ENCODE peak calls at places on chromosomes 7 and 10, in seven cellular contexts. One of them, this sample, is unnamed.

GRCh38 chr10:128078136-128078969 is 47.9 kb downstream of the MKI67 start:
- DNase-seq in heart left ventricle: no peak
- DNase-seq in activated naive CD8-positive, alpha-beta T cell treated with anti-CD3 and anti-CD28 coated beads, Interleukin-2, amount 50 U/mL, for 24 hours: peak; percentile 45
- DNase-seq in nephron progenitor cell: peak; percentile 67
- DNase-seq in mesothelial cell of epicardium: no peak
- DNase-seq in CD4-positive, alpha-beta T cell: no peak
- DNase-seq in Caki2: peak; percentile 42
- DNase-seq in this sample: no peak

GRCh38 chr10:69801434-69802315 is at the start of gene COL13A1:
- DNase-seq in Caki2: peak; percentile 42
- DNase-seq in activated naive CD8-positive, alpha-beta T cell treated with anti-CD3 and anti-CD28 coated beads, Interleukin-2, amount 50 U/mL, for 24 hours: no peak
- DNase-seq in CD4-positive, alpha-beta T cell: no peak
- DNase-seq in mesothelial cell of epicardium: no peak
- DNase-seq in heart left ventricle: peak; percentile 47
- DNase-seq in nephron progenitor cell: peak; percentile 92
- DNase-seq in this sample: no peak

GRCh38 chr7:5678295-5679046 is 103.0 kb downstream of the RNF216 start:
- DNase-seq in Caki2: no peak
- DNase-seq in nephron progenitor cell: no peak
- DNase-seq in activated naive CD8-positive, alpha-beta T cell treated with anti-CD3 and anti-CD28 coated beads, Interleukin-2, amount 50 U/mL, for 24 hours: no peak
- DNase-seq in heart left ventricle: no peak
- DNase-seq in mesothelial cell of epicardium: no peak
- DNase-seq in CD4-positive, alpha-beta T cell: no peak
- DNase-seq in this sample: no peak

GRCh38 chr7:102415685-102416225 is 17.6 kb upstream of the ORAI2 start:
- DNase-seq in CD4-positive, alpha-beta T cell: peak; percentile 36
- DNase-seq in nephron progenitor cell: no peak
- DNase-seq in heart left ventricle: no peak
- DNase-seq in Caki2: no peak
- DNase-seq in mesothelial cell of epicardium: no peak
- DNase-seq in activated naive CD8-positive, alpha-beta T cell treated with anti-CD3 and anti-CD28 coated beads, Interleukin-2, amount 50 U/mL, for 24 hours: peak; percentile 70
- DNase-seq in this sample: no peak

GRCh38 chr10:43793714-43794113 is 145.0 kb upstream of the ZNF32 start:
- DNase-seq in Caki2: no peak
- DNase-seq in activated naive CD8-positive, alpha-beta T cell treated with anti-CD3 and anti-CD28 coated beads, Interleukin-2, amount 50 U/mL, for 24 hours: no peak
- DNase-seq in CD4-positive, alpha-beta T cell: no peak
- DNase-seq in nephron progenitor cell: no peak
- DNase-seq in heart left ventricle: no peak
- DNase-seq in mesothelial cell of epicardium: no peak
- DNase-seq in this sample: no peak

GRCh38 chr7:150737265-150738055 is at the start of gene GIMAP5:
- DNase-seq in CD4-positive, alpha-beta T cell: no peak
- DNase-seq in activated naive CD8-positive, alpha-beta T cell treated with anti-CD3 and anti-CD28 coated beads, Interleukin-2, amount 50 U/mL, for 24 hours: no peak
- DNase-seq in Caki2: no peak
- DNase-seq in mesothelial cell of epicardium: no peak
- DNase-seq in heart left ventricle: peak; percentile 43
- DNase-seq in nephron progenitor cell: no peak
- DNase-seq in this sample: no peak

GRCh38 chr7:139095194-139095659 is 14.3 kb downstream of the ZC3HAV1 start:
- DNase-seq in heart left ventricle: no peak
- DNase-seq in CD4-positive, alpha-beta T cell: peak; percentile 72
- DNase-seq in mesothelial cell of epicardium: no peak
- DNase-seq in nephron progenitor cell: no peak
- DNase-seq in activated naive CD8-positive, alpha-beta T cell treated with anti-CD3 and anti-CD28 coated beads, Interleukin-2, amount 50 U/mL, for 24 hours: peak; percentile 68
- DNase-seq in Caki2: no peak
- DNase-seq in this sample: no peak

GRCh38 chr10:103800789-103801540 is 54.4 kb downstream of the SH3PXD2A start:
- DNase-seq in activated naive CD8-positive, alpha-beta T cell treated with anti-CD3 and anti-CD28 coated beads, Interleukin-2, amount 50 U/mL, for 24 hours: peak; percentile 31
- DNase-seq in nephron progenitor cell: no peak
- DNase-seq in mesothelial cell of epicardium: no peak
- DNase-seq in heart left ventricle: no peak
- DNase-seq in Caki2: peak; percentile 19
- DNase-seq in CD4-positive, alpha-beta T cell: no peak
- DNase-seq in this sample: peak; percentile 44

GRCh38 chr7:45001138-45001694 is 1.2 kb downstream of the CCM2 start:
- DNase-seq in Caki2: peak; percentile 37
- DNase-seq in heart left ventricle: no peak
- DNase-seq in activated naive CD8-positive, alpha-beta T cell treated with anti-CD3 and anti-CD28 coated beads, Interleukin-2, amount 50 U/mL, for 24 hours: peak; percentile 62
- DNase-seq in CD4-positive, alpha-beta T cell: peak; percentile 55
- DNase-seq in nephron progenitor cell: no peak
- DNase-seq in mesothelial cell of epicardium: no peak
- DNase-seq in this sample: no peak

GRCh38 chr10:4241724-4242345 is 456.8 kb upstream of the KLF6 start:
- DNase-seq in activated naive CD8-positive, alpha-beta T cell treated with anti-CD3 and anti-CD28 coated beads, Interleukin-2, amount 50 U/mL, for 24 hours: no peak
- DNase-seq in mesothelial cell of epicardium: no peak
- DNase-seq in CD4-positive, alpha-beta T cell: no peak
- DNase-seq in nephron progenitor cell: peak; percentile 4
- DNase-seq in Caki2: peak; percentile 6
- DNase-seq in heart left ventricle: peak; percentile 74
- DNase-seq in this sample: peak; percentile 89

GRCh38 chr7:130951303-130951975 is 217.4 kb upstream of the KLF14 start:
- DNase-seq in Caki2: no peak
- DNase-seq in heart left ventricle: no peak
- DNase-seq in activated naive CD8-positive, alpha-beta T cell treated with anti-CD3 and anti-CD28 coated beads, Interleukin-2, amount 50 U/mL, for 24 hours: no peak
- DNase-seq in nephron progenitor cell: no peak
- DNase-seq in CD4-positive, alpha-beta T cell: no peak
- DNase-seq in mesothelial cell of epicardium: no peak
- DNase-seq in this sample: no peak

GRCh38 chr7:112135815-112136706 is 70.1 kb downstream of the DOCK4 start:
- DNase-seq in Caki2: no peak
- DNase-seq in activated naive CD8-positive, alpha-beta T cell treated with anti-CD3 and anti-CD28 coated beads, Interleukin-2, amount 50 U/mL, for 24 hours: no peak
- DNase-seq in nephron progenitor cell: no peak
- DNase-seq in heart left ventricle: no peak
- DNase-seq in mesothelial cell of epicardium: no peak
- DNase-seq in CD4-positive, alpha-beta T cell: no peak
- DNase-seq in this sample: no peak

GRCh38 chr7:47474937-47475879 is 106.7 kb downstream of the TNS3 start:
- DNase-seq in mesothelial cell of epicardium: no peak
- DNase-seq in heart left ventricle: peak; percentile 95
- DNase-seq in Caki2: peak; percentile 97
- DNase-seq in nephron progenitor cell: peak; percentile 47
- DNase-seq in CD4-positive, alpha-beta T cell: no peak
- DNase-seq in activated naive CD8-positive, alpha-beta T cell treated with anti-CD3 and anti-CD28 coated beads, Interleukin-2, amount 50 U/mL, for 24 hours: peak; percentile 33
- DNase-seq in this sample: peak; percentile 97

GRCh38 chr7:73452999-73453635 is 19.5 kb downstream of the FZD9 start:
- DNase-seq in CD4-positive, alpha-beta T cell: no peak
- DNase-seq in activated naive CD8-positive, alpha-beta T cell treated with anti-CD3 and anti-CD28 coated beads, Interleukin-2, amount 50 U/mL, for 24 hours: no peak
- DNase-seq in mesothelial cell of epicardium: no peak
- DNase-seq in nephron progenitor cell: no peak
- DNase-seq in Caki2: no peak
- DNase-seq in heart left ventricle: no peak
- DNase-seq in this sample: no peak

GRCh38 chr7:6175642-6176041 is 96.8 kb downstream of the CYTH3 start:
- DNase-seq in Caki2: no peak
- DNase-seq in CD4-positive, alpha-beta T cell: no peak
- DNase-seq in activated naive CD8-positive, alpha-beta T cell treated with anti-CD3 and anti-CD28 coated beads, Interleukin-2, amount 50 U/mL, for 24 hours: no peak
- DNase-seq in mesothelial cell of epicardium: no peak
- DNase-seq in nephron progenitor cell: no peak
- DNase-seq in heart left ventricle: no peak
- DNase-seq in this sample: no peak

GRCh38 chr10:11573497-11573896 is 38.0 kb downstream of the USP6NL start:
- DNase-seq in CD4-positive, alpha-beta T cell: no peak
- DNase-seq in Caki2: no peak
- DNase-seq in activated naive CD8-positive, alpha-beta T cell treated with anti-CD3 and anti-CD28 coated beads, Interleukin-2, amount 50 U/mL, for 24 hours: no peak
- DNase-seq in nephron progenitor cell: no peak
- DNase-seq in heart left ventricle: no peak
- DNase-seq in mesothelial cell of epicardium: no peak
- DNase-seq in this sample: no peak

GRCh38 chr10:5563237-5563961 is 38.6 kb downstream of the CALML3 start:
- DNase-seq in nephron progenitor cell: peak; percentile 37
- DNase-seq in CD4-positive, alpha-beta T cell: no peak
- DNase-seq in heart left ventricle: no peak
- DNase-seq in activated naive CD8-positive, alpha-beta T cell treated with anti-CD3 and anti-CD28 coated beads, Interleukin-2, amount 50 U/mL, for 24 hours: no peak
- DNase-seq in mesothelial cell of epicardium: no peak
- DNase-seq in Caki2: no peak
- DNase-seq in this sample: no peak

GRCh38 chr10:117980216-117980615 is 66.5 kb downstream of the RAB11FIP2 start:
- DNase-seq in heart left ventricle: no peak
- DNase-seq in CD4-positive, alpha-beta T cell: no peak
- DNase-seq in mesothelial cell of epicardium: no peak
- DNase-seq in activated naive CD8-positive, alpha-beta T cell treated with anti-CD3 and anti-CD28 coated beads, Interleukin-2, amount 50 U/mL, for 24 hours: no peak
- DNase-seq in nephron progenitor cell: no peak
- DNase-seq in Caki2: peak; percentile 9
- DNase-seq in this sample: peak; percentile 29

GRCh38 chr10:90378524-90379076 is 479.2 kb downstream of the HTR7 start:
- DNase-seq in mesothelial cell of epicardium: no peak
- DNase-seq in heart left ventricle: no peak
- DNase-seq in Caki2: no peak
- DNase-seq in CD4-positive, alpha-beta T cell: no peak
- DNase-seq in nephron progenitor cell: no peak
- DNase-seq in activated naive CD8-positive, alpha-beta T cell treated with anti-CD3 and anti-CD28 coated beads, Interleukin-2, amount 50 U/mL, for 24 hours: no peak
- DNase-seq in this sample: no peak

This sample was measured in kidney epithelial cell.